ENCODE peak calls at places on chromosomes 13 and 19, in four cellular contexts. H, G, B and L are unnamed samples.

GRCh38 chr19:40559394-40559793 is 17.3 kb upstream of the SHKBP1 start:
- DNase-seq in H (no peak), G (no peak), B (no peak), L (no peak)

GRCh38 chr13:30718661-30719520 is 16.5 kb upstream of the ALOX5AP start:
- DNase-seq in H (no peak), G (peak; percentile 54), B (no peak), L (no peak)

GRCh38 chr19:13382633-13382938 is 123.7 kb downstream of the CACNA1A start:
- DNase-seq in H (no peak), G (no peak), B (no peak), L (no peak)

GRCh38 chr19:48613852-48614435 is 932 bp downstream of the FAM83E start:
- DNase-seq in H (no peak), G (no peak), B (no peak), L (no peak)

GRCh38 chr13:114007566-114007965 is 33.7 kb upstream of the C13orf46 start:
- DNase-seq in H (no peak), G (no peak), B (no peak), L (no peak)

GRCh38 chr13:48564046-48564445 is 31.2 kb upstream of the RCBTB2 start:
- DNase-seq in H (no peak), G (no peak), B (no peak), L (no peak)

GRCh38 chr13:63625869-63626268 is 2210.2 kb upstream of the PCDH20 start:
- DNase-seq in H (no peak), G (no peak), B (no peak), L (no peak)

GRCh38 chr13:70080030-70080429 is 27.6 kb upstream of the ATXN8OS start:
- DNase-seq in H (no peak), G (no peak), B (no peak), L (peak; percentile 67)

GRCh38 chr19:15287496-15287895 is 44.8 kb downstream of the BRD4 start:
- DNase-seq in H (no peak), G (no peak), B (no peak), L (no peak)

GRCh38 chr13:112226320-112227002 is 149.7 kb upstream of the SPACA7 start:
- DNase-seq in H (no peak), G (no peak), B (no peak), L (no peak)

GRCh38 chr19:41957838-41958366 is 1.2 kb downstream of the RABAC1 start:
- DNase-seq in H (no peak), G (peak; percentile 88), B (peak; percentile 71), L (peak; percentile 77)

GRCh38 chr13:79776538-79776937 is 295.6 kb downstream of the NDFIP2 start:
- DNase-seq in H (no peak), G (no peak), B (no peak), L (no peak)

GRCh38 chr13:77860621-77861020 is 58.0 kb downstream of the EDNRB start:
- DNase-seq in H (no peak), G (no peak), B (no peak), L (no peak)

GRCh38 chr13:20028953-20029352 is 70.4 kb downstream of the ZMYM2 start:
- DNase-seq in H (no peak), G (no peak), B (no peak), L (no peak)

GRCh38 chr19:35458821-35459391 is 10.8 kb downstream of the FFAR2 start:
- DNase-seq in H (no peak), G (peak; percentile 42), B (no peak), L (peak; percentile 40)

GRCh38 chr19:17054746-17055145 is 20.5 kb downstream of the HAUS8 start:
- DNase-seq in H (no peak), G (no peak), B (no peak), L (no peak)

GRCh38 chr13:86572115-86572514 is 772.9 kb upstream of the SLITRK6 start:
- DNase-seq in H (no peak), G (no peak), B (no peak), L (no peak)

GRCh38 chr19:38806371-38806770 is 6.4 kb downstream of the LGALS4 start:
- DNase-seq in H (no peak), G (no peak), B (no peak), L (no peak)

GRCh38 chr13:112690242-112690943 is 555 bp downstream of the ATP11A start:
- DNase-seq in H (no peak), G (no peak), B (no peak), L (peak; percentile 18)

GRCh38 chr19:36113895-36114762 is 546 bp downstream of the POLR2I start:
- DNase-seq in H (no peak), G (peak; percentile 30), B (no peak), L (peak; percentile 13)

GRCh38 chr13:113150545-113151365 is 7.7 kb upstream of the PROZ start:
- DNase-seq in H (peak; percentile 93), G (no peak), B (no peak), L (no peak)

GRCh38 chr13:52104624-52105023 is 24.2 kb downstream of the NEK5 start:
- DNase-seq in H (no peak), G (no peak), B (no peak), L (no peak)

GRCh38 chr19:18273566-18274302 is 518 bp downstream of the IQCN start:
- DNase-seq in H (no peak), G (no peak), B (no peak), L (no peak)

GRCh38 chr19:18274303-18274775 is at the start of gene IQCN:
- DNase-seq in H (no peak), G (no peak), B (no peak), L (no peak)

GRCh38 chr19:18271433-18271841 is 2.8 kb downstream of the IQCN start:
- DNase-seq in H (no peak), G (no peak), B (no peak), L (no peak)

GRCh38 chr19:18278521-18279265 is 2.7 kb downstream of the JUND start:
- DNase-seq in H (no peak), G (no peak), B (no peak), L (no peak)

GRCh38 chr19:18274776-18275356 is 614 bp upstream of the IQCN start:
- DNase-seq in H (no peak), G (peak; percentile 85), B (peak; percentile 84), L (peak; percentile 88)
- TF ChIP-seq POLR2AphosphoS5 in H (peak; percentile 95), G (no peak), B (peak; percentile 98), L (peak; percentile 95)

DNA sequence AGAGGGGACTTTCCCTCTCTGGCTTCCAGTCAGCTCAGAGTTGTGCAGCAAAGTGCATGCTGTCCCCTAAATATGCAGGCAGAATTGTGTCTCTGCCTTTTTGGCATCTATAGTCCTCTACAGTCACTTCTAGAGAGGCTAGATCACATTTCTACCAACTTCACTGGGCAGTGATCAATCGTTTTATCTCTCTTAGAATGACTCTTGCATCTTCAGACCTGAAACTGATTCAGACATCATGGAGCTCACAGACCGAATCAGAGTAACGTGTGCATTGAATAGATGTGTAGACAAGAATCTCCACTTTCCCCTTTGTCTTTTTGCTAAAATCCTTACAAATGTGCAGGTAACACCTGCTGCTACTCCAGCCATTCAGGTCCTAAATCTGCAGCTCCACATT is 6.2 kb downstream of the ZNF253 start:
- DNase-seq in H (no peak), G (no peak), B (no peak), L (no peak)
- H3K9me3 ChIP-seq in H (no peaks in the 10 kb centered on the region), G (peaks cover 3% of the 10 kb centered on the region), B (no peaks in the 10 kb centered on the region), L (no peaks in the 10 kb centered on the region)

GRCh38 chr19:5567360-5567970 is at the start of gene TINCR:
- DNase-seq in H (no peak), G (no peak), B (no peak), L (no peak)
- TF ChIP-seq POLR2AphosphoS5 in H (no peak), G (no peak), B (no peak), L (no peak)

DNA sequence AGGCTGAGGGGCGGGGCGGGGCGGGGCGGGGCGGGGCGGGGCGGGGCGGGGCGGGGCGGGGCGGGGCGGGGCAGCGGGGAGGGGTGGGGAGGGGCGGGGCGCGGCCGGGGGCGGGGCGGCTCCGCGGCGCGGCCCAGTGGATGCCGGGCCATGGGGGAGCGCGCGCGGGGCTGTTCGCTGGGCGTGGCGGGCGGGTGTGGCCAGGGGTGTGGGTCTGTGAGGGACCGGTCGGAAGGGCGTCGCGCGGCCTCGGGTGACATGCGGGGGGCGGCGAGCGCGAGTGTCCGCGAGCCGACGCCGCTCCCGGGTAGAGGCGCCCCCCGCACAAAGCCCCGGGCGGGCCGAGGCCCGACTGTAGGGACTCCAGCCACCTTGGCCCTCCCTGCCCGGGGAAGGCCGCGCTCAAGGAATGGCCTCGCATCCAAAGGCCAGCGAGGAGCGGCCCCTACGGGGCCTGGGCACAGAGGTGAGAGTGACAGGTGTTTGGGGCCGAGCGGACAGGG is at the start of gene ZFP28:
- DNase-seq in H (no peak), G (peak; percentile 75), B (no peak), L (peak; percentile 73)
- H3K9me3 ChIP-seq in H (peaks cover 29% of the 10 kb centered on the region), G (peaks cover 18% of the 10 kb centered on the region), B (peaks cover 62% of the 10 kb centered on the region), L (no peaks in the 10 kb centered on the region)

GRCh38 chr19:49929121-49929610 is at the start of the genes ATF5 and NUP62:
- DNase-seq in H (no peak), G (peak; percentile 81), B (peak; percentile 87), L (peak; percentile 74)
- TF ChIP-seq POLR2AphosphoS5 in H (peak; percentile 87), G (peak; percentile 40), B (peak; percentile 21), L (peak; percentile 74)

DNA sequence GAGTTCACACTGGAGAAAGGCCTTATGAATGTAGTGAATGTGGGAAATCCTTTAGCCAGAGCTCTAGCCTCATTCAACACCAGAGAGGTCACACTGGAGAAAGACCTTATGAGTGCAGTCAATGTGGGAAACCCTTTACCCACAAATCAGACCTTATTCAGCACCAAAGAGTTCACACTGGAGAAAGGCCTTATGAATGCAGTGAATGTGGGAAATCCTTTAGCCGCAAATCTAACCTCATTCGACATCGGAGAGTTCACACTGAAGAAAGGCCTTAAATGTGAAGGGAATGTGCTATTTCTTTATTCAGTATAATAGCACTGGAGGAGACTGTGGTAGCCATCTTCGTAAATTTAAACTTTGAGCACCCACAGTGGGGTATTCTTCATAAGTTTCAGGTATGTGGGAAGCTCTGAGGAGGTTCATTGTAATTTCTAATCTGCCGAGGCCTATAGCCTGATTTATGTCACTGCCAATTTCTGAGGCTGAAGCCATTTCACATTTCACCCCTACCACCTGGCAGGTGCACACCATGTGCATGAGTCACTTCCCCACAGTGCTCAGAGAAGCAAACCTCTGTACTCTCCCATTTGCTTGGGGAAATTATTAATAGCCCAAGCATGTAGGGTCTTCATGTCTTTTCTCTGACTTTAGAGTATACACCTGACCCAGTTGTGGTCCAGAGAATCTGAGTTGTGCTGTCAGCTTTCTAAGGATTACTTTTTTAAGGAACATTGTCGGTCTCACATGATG is 6.4 kb downstream of the ZNF551 start:
- DNase-seq in H (no peak), G (no peak), B (no peak), L (no peak)
- H3K9me3 ChIP-seq in H (peaks cover 87% of the 10 kb centered on the region), G (peaks cover 69% of the 10 kb centered on the region), B (peaks cover 98% of the 10 kb centered on the region), L (no peaks in the 10 kb centered on the region)